ENCODE peak calls at places on chromosome 19, in six cellular contexts. One of them, this sample, is unnamed.

GRCh38 chr19:14430712-14431111 is 2.4 kb upstream of the PKN1 start:
- DNase-seq in retinal pigment epithelial cell: no peak
- DNase-seq in HepG2: no peak
- DNase-seq in lung: no peak
- DNase-seq in CD8-positive, alpha-beta T cell: no peak
- DNase-seq in AG04450: no peak
- DNase-seq in this sample: no peak

GRCh38 chr19:38227272-38228004 is 3.4 kb upstream of the DPF1 start:
- DNase-seq in retinal pigment epithelial cell: no peak
- DNase-seq in AG04450: no peak
- DNase-seq in lung: no peak
- DNase-seq in CD8-positive, alpha-beta T cell: no peak
- DNase-seq in HepG2: no peak
- DNase-seq in this sample: no peak

GRCh38 chr19:32798201-32798600 is 71.4 kb downstream of the SLC7A9 start:
- DNase-seq in AG04450: no peak
- DNase-seq in lung: no peak
- DNase-seq in retinal pigment epithelial cell: no peak
- DNase-seq in HepG2: no peak
- DNase-seq in CD8-positive, alpha-beta T cell: no peak
- DNase-seq in this sample: no peak

GRCh38 chr19:4694211-4694987 is 24.3 kb upstream of the MYDGF start:
- DNase-seq in lung: no peak
- DNase-seq in retinal pigment epithelial cell: peak; percentile 73
- DNase-seq in HepG2: no peak
- DNase-seq in AG04450: peak; percentile 85
- DNase-seq in CD8-positive, alpha-beta T cell: no peak
- DNase-seq in this sample: no peak

GRCh38 chr19:51821921-51822716 is 27.2 kb downstream of the FPR3 start:
- DNase-seq in retinal pigment epithelial cell: no peak
- DNase-seq in AG04450: no peak
- DNase-seq in HepG2: no peak
- DNase-seq in lung: no peak
- DNase-seq in CD8-positive, alpha-beta T cell: no peak
- DNase-seq in this sample: no peak

GRCh38 chr19:32651729-32652140 is 23.2 kb downstream of the ANKRD27 start:
- DNase-seq in CD8-positive, alpha-beta T cell: no peak
- DNase-seq in HepG2: no peak
- DNase-seq in AG04450: no peak
- DNase-seq in lung: no peak
- DNase-seq in retinal pigment epithelial cell: peak; percentile 32
- DNase-seq in this sample: no peak

GRCh38 chr19:51965583-51965982 is 21.1 kb downstream of the ZNF350 start:
- DNase-seq in retinal pigment epithelial cell: no peak
- DNase-seq in lung: no peak
- DNase-seq in AG04450: no peak
- DNase-seq in HepG2: no peak
- DNase-seq in CD8-positive, alpha-beta T cell: no peak
- DNase-seq in this sample: no peak

GRCh38 chr19:47275866-47276461 is 1.3 kb downstream of the INAFM1 start:
- DNase-seq in retinal pigment epithelial cell: no peak
- DNase-seq in lung: no peak
- DNase-seq in AG04450: no peak
- DNase-seq in HepG2: no peak
- DNase-seq in CD8-positive, alpha-beta T cell: no peak
- DNase-seq in this sample: no peak

GRCh38 chr19:628168-628567 is 5.2 kb downstream of the POLRMT start:
- DNase-seq in AG04450: no peak
- DNase-seq in retinal pigment epithelial cell: no peak
- DNase-seq in lung: no peak
- DNase-seq in CD8-positive, alpha-beta T cell: no peak
- DNase-seq in HepG2: no peak
- DNase-seq in this sample: no peak

GRCh38 chr19:4977299-4978174 is 8.6 kb downstream of the KDM4B start:
- DNase-seq in CD8-positive, alpha-beta T cell: no peak
- DNase-seq in AG04450: peak; percentile 88
- DNase-seq in HepG2: no peak
- DNase-seq in lung: no peak
- DNase-seq in retinal pigment epithelial cell: no peak
- DNase-seq in this sample: no peak

GRCh38 chr19:18117692-18118378 is 20.3 kb downstream of the MAST3 start:
- DNase-seq in HepG2: peak; percentile 71
- DNase-seq in lung: peak; percentile 91
- DNase-seq in AG04450: no peak
- DNase-seq in retinal pigment epithelial cell: peak; percentile 21
- DNase-seq in CD8-positive, alpha-beta T cell: peak; percentile 93
- DNase-seq in this sample: peak; percentile 96

GRCh38 chr19:15551183-15552004 is 43.1 kb downstream of the CYP4F22 start:
- DNase-seq in AG04450: no peak
- DNase-seq in lung: no peak
- DNase-seq in retinal pigment epithelial cell: no peak
- DNase-seq in CD8-positive, alpha-beta T cell: peak; percentile 61
- DNase-seq in HepG2: peak; percentile 38
- DNase-seq in this sample: no peak

DNA sequence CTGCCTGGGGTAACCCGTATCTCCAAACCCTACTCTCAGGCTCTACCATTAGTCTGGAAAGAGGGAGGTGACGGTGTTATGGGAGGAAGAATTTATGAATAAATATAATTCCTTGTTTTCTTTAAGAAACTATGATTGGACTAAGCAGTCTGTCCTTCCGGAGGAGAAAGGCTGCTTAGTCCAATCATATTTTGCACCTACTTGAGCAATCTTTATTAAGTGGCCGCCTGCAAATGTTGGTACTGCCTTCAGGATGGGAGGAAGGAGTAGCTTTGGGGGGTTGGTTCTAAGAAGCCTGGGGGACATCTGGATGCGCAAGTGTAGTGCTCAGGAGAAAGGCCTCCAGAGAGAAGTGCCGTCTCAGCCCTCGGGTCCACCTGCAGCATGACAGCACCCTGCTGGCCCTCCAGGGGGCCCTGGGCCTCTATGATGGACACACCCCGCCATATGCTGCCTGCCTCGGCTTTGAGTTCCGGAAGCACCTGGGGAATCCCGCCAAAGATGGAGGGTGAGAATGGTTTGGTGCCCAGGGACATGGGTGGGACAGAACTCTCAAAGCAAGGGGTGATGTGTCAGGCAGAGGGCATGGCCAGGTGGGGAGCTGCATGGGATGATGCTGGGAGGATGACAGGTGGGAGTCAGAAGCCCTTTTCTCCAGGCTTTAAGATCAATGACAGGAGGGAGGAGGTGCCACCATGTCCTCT is 4.0 kb downstream of the ACP4 start:
- DNase-seq in retinal pigment epithelial cell: no peak
- DNase-seq in CD8-positive, alpha-beta T cell: no peak
- DNase-seq in lung: no peak
- DNase-seq in HepG2: no peak
- DNase-seq in AG04450: no peak
- DNase-seq in this sample: no peak
- TF ChIP-seq CTCF in retinal pigment epithelial cell: peak; percentile 30
- TF ChIP-seq CTCF in CD8-positive, alpha-beta T cell: no peak
- TF ChIP-seq CTCF in lung: no peak
- TF ChIP-seq CTCF in HepG2: no peak
- TF ChIP-seq CTCF in AG04450: peak; percentile 5
- TF ChIP-seq CTCF in this sample: no peak

GRCh38 chr19:7366701-7367420 is 18.1 kb downstream of the ARHGEF18 start:
- DNase-seq in CD8-positive, alpha-beta T cell: no peak
- DNase-seq in retinal pigment epithelial cell: no peak
- DNase-seq in AG04450: no peak
- DNase-seq in lung: no peak
- DNase-seq in HepG2: peak; percentile 16
- DNase-seq in this sample: no peak
- TF ChIP-seq CTCF in CD8-positive, alpha-beta T cell: peak; percentile 29
- TF ChIP-seq CTCF in retinal pigment epithelial cell: peak; percentile 31
- TF ChIP-seq CTCF in AG04450: peak; percentile 33
- TF ChIP-seq CTCF in lung: no peak
- TF ChIP-seq CTCF in HepG2: peak; percentile 52
- TF ChIP-seq CTCF in this sample: peak; percentile 73

DNA sequence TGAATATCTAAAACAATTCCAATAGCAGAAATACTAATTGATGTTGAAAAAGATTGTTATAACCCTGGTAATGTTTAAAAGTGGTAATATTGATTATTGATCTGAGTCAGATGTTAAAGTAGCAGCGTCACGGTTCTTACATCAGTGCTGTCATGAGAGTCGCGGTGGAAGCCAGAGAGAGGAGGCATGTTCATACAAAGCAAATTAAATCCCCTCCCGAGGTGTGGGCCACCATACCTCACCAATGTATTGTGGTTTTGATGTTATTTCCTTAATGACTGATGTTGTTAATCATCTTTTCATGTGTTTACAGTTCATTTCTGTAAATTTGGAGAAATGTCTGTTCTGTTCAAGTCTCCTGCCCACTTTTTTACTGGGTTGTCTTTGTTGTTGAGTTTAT is 11.2 kb downstream of the ZNF317 start:
- DNase-seq in CD8-positive, alpha-beta T cell: no peak
- DNase-seq in lung: no peak
- DNase-seq in retinal pigment epithelial cell: no peak
- DNase-seq in HepG2: no peak
- DNase-seq in AG04450: no peak
- DNase-seq in this sample: no peak
- TF ChIP-seq CTCF in CD8-positive, alpha-beta T cell: no peak
- TF ChIP-seq CTCF in lung: no peak
- TF ChIP-seq CTCF in retinal pigment epithelial cell: no peak
- TF ChIP-seq CTCF in HepG2: no peak
- TF ChIP-seq CTCF in AG04450: no peak
- TF ChIP-seq CTCF in this sample: no peak

DNA sequence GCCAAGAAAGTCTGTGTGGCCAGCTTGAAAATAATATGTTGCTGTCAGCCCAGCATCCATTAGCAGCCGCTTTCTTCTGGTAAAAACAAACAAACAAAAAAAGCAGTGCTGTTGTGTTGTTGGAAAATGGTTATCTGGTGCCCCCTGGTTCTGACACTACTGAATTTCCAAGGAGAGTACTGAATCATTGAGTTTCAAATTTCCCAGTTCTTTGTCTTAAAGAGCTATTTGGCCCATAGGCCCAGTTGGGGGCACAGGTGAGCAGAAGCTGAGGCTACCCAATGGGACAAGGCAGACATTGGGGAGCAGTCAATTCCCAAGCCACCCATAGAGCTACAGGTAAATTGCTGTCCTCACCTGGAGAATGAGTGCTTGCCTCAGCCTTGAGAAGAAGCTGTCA is 995.9 kb downstream of the UQCRFS1 start:
- DNase-seq in CD8-positive, alpha-beta T cell: no peak
- DNase-seq in lung: no peak
- DNase-seq in HepG2: no peak
- DNase-seq in retinal pigment epithelial cell: no peak
- DNase-seq in AG04450: no peak
- DNase-seq in this sample: no peak
- TF ChIP-seq CTCF in CD8-positive, alpha-beta T cell: no peak
- TF ChIP-seq CTCF in lung: no peak
- TF ChIP-seq CTCF in HepG2: no peak
- TF ChIP-seq CTCF in retinal pigment epithelial cell: no peak
- TF ChIP-seq CTCF in AG04450: no peak
- TF ChIP-seq CTCF in this sample: no peak

GRCh38 chr19:41025871-41026270 is 34.8 kb downstream of the CYP2B6 start:
- DNase-seq in AG04450: no peak
- DNase-seq in CD8-positive, alpha-beta T cell: no peak
- DNase-seq in lung: no peak
- DNase-seq in HepG2: no peak
- DNase-seq in retinal pigment epithelial cell: no peak
- DNase-seq in this sample: no peak

GRCh38 chr19:41027273-41027967 is 36.3 kb downstream of the CYP2B6 start:
- DNase-seq in AG04450: no peak
- DNase-seq in lung: no peak
- DNase-seq in retinal pigment epithelial cell: no peak
- DNase-seq in HepG2: no peak
- DNase-seq in CD8-positive, alpha-beta T cell: no peak
- DNase-seq in this sample: no peak

GRCh38 chr19:41031926-41032325 is 40.8 kb downstream of the CYP2B6 start:
- DNase-seq in AG04450: no peak
- DNase-seq in HepG2: no peak
- DNase-seq in retinal pigment epithelial cell: no peak
- DNase-seq in CD8-positive, alpha-beta T cell: no peak
- DNase-seq in lung: no peak
- DNase-seq in this sample: no peak

GRCh38 chr19:41029524-41030432 is 38.7 kb downstream of the CYP2B6 start:
- DNase-seq in AG04450: no peak
- DNase-seq in CD8-positive, alpha-beta T cell: no peak
- DNase-seq in HepG2: no peak
- DNase-seq in lung: no peak
- DNase-seq in retinal pigment epithelial cell: no peak
- DNase-seq in this sample: no peak

GRCh38 chr19:41030651-41031050 is 39.6 kb downstream of the CYP2B6 start:
- DNase-seq in CD8-positive, alpha-beta T cell: no peak
- DNase-seq in retinal pigment epithelial cell: no peak
- DNase-seq in HepG2: no peak
- DNase-seq in lung: no peak
- DNase-seq in AG04450: no peak
- DNase-seq in this sample: no peak
- TF ChIP-seq CTCF in CD8-positive, alpha-beta T cell: no peak
- TF ChIP-seq CTCF in retinal pigment epithelial cell: no peak
- TF ChIP-seq CTCF in HepG2: peak; percentile 22
- TF ChIP-seq CTCF in lung: no peak
- TF ChIP-seq CTCF in AG04450: no peak
- TF ChIP-seq CTCF in this sample: no peak